ENCODE peak calls at places on chromosomes 3 and 15, in nine cellular contexts. V, U, Y, Z, S, K, A, T and D are unnamed samples.

GRCh38 chr3:112643621-112644236 is 2.8 kb upstream of the CCDC80 start:
- DNase-seq in T (no peak), K (no peak), Y (no peak), A (no peak), S (no peak), Z (no peak), V (no peak), U (no peak), D (no peak)

GRCh38 chr15:28456476-28457395 is 76.0 kb downstream of the GOLGA8G start:
- DNase-seq in T (no peak), Z (no peak), Y (no peak), K (no peak), V (no peak), A (no peak), U (peak), S (no peak), D (no peak)

GRCh38 chr3:78148986-78149717 is 1109.3 kb downstream of the ROBO2 start:
- DNase-seq in U (no peak), Z (no peak), K (no peak), S (no peak), T (no peak), V (no peak), A (no peak), Y (no peak), D (no peak)

GRCh38 chr3:21390856-21391255 is 360.2 kb downstream of the ZNF385D start:
- DNase-seq in Z (no peak), A (no peak), S (no peak), T (no peak), K (no peak), V (no peak), U (no peak), Y (no peak), D (no peak)

GRCh38 chr3:150721285-150722130 is 17.8 kb upstream of the ERICH6 start:
- DNase-seq in Y (peak), U (no peak), A (peak), K (no peak), T (no peak), S (no peak), V (peak), Z (no peak), D (no peak)

GRCh38 chr3:188006726-188007393 is 147.1 kb upstream of the LPP start:
- DNase-seq in Z (no peak), V (no peak), K (no peak), T (no peak), A (no peak), S (no peak), U (peak), Y (no peak), D (no peak)

GRCh38 chr3:171459130-171459941 is 869 bp downstream of the TNIK start:
- DNase-seq in T (peak), K (peak), Z (no peak), U (peak), S (peak), A (peak), V (peak), Y (peak), D (peak)

GRCh38 chr3:175046666-175047065 is 187.5 kb downstream of the NAALADL2 start:
- DNase-seq in S (no peak), K (no peak), T (no peak), Y (no peak), U (no peak), Z (no peak), A (no peak), V (no peak), D (no peak)

GRCh38 chr15:36502509-36502908 is 76.9 kb upstream of the CDIN1 start:
- DNase-seq in V (no peak), K (no peak), T (no peak), U (no peak), S (no peak), Z (no peak), A (no peak), Y (no peak), D (no peak)

GRCh38 chr3:112685435-112685834 is 44.5 kb upstream of the CCDC80 start:
- DNase-seq in A (no peak), V (no peak), Y (no peak), S (no peak), U (no peak), Z (no peak), K (no peak), T (no peak), D (no peak)

GRCh38 chr3:146895026-146895749 is 290.0 kb upstream of the PLSCR5 start:
- DNase-seq in K (no peak), Z (no peak), T (no peak), U (no peak), Y (no peak), A (no peak), V (no peak), S (no peak), D (no peak)

GRCh38 chr3:4413467-4413866 is 53.6 kb downstream of the SUMF1 start:
- DNase-seq in U (no peak), V (no peak), K (no peak), T (no peak), A (no peak), Y (no peak), S (no peak), Z (no peak), D (no peak)

GRCh38 chr15:77032647-77033416 is 37.9 kb downstream of the PSTPIP1 start:
- DNase-seq in A (no peak), K (peak), U (no peak), S (no peak), Z (no peak), V (no peak), T (peak), Y (no peak), D (peak)

GRCh38 chr15:101225658-101226057 is 26.2 kb downstream of the CHSY1 start:
- DNase-seq in Y (no peak), U (no peak), S (no peak), Z (no peak), A (no peak), T (no peak), K (no peak), V (no peak), D (no peak)

GRCh38 chr3:30426319-30426993 is 179.9 kb upstream of the TGFBR2 start:
- DNase-seq in Z (no peak), A (no peak), K (no peak), S (no peak), T (no peak), Y (no peak), V (no peak), U (peak), D (no peak)

GRCh38 chr3:115932807-115933206 is 309.5 kb downstream of the GAP43 start:
- DNase-seq in Y (no peak), A (no peak), U (no peak), T (no peak), Z (no peak), V (no peak), S (no peak), K (no peak), D (no peak)

GRCh38 chr15:52794665-52795463 is 4.7 kb upstream of the ONECUT1 start:
- DNase-seq in Z (no peak), A (no peak), V (no peak), S (no peak), T (no peak), U (no peak), K (no peak), Y (no peak), D (no peak)

GRCh38 chr3:61965770-61966131 is 404.4 kb downstream of the PTPRG start:
- DNase-seq in K (no peak), S (no peak), A (no peak), Y (no peak), Z (no peak), U (no peak), V (no peak), T (no peak), D (no peak)

GRCh38 chr15:58547628-58548307 is 116.0 kb downstream of the LIPC start:
- DNase-seq in V (no peak), U (no peak), T (no peak), K (no peak), Z (no peak), Y (no peak), A (no peak), S (no peak), D (no peak)

GRCh38 chr3:50268703-50269451 is at the start of gene SEMA3B:
- DNase-seq in U (peak), V (no peak), K (no peak), S (no peak), A (peak), T (no peak), Y (no peak), Z (no peak), D (no peak)

GRCh38 chr3:161401389-161401788 is 30.1 kb upstream of the SPTSSB start:
- DNase-seq in Y (no peak), T (no peak), A (no peak), U (no peak), K (no peak), V (no peak), S (no peak), Z (no peak), D (no peak)

GRCh38 chr3:148077318-148077923 is 620.3 kb upstream of the AGTR1 start:
- DNase-seq in T (no peak), K (no peak), V (no peak), Y (no peak), S (no peak), U (no peak), A (no peak), Z (no peak), D (no peak)

GRCh38 chr3:70308760-70309159 is 3.7 kb downstream of the MDFIC2 start:
- DNase-seq in V (no peak), U (no peak), Z (no peak), K (no peak), T (no peak), A (peak), Y (peak), S (no peak), D (no peak)

GRCh38 chr15:45402955-45403892 is 24.9 kb upstream of the GATM start:
- DNase-seq in K (peak), A (peak), V (no peak), U (peak), T (peak), S (peak), Y (peak), Z (no peak), D (peak)

GRCh38 chr3:37243811-37244748 is 69.7 kb upstream of the LRRFIP2 start:
- DNase-seq in A (peak), U (peak), V (no peak), Y (peak), T (peak), S (peak), Z (peak), K (peak), D (peak)

GRCh38 chr15:34584996-34585395 is 1.5 kb upstream of the GOLGA8B start:
- DNase-seq in S (no peak), Y (no peak), T (no peak), U (no peak), V (no peak), Z (no peak), K (no peak), A (no peak), D (no peak)

GRCh38 chr3:96478496-96478895 is 335.9 kb upstream of the EPHA6 start:
- DNase-seq in T (no peak), Y (no peak), V (no peak), A (no peak), U (no peak), S (no peak), Z (no peak), K (no peak), D (no peak)

GRCh38 chr3:153291052-153291689 is 129.1 kb downstream of the RAP2B start:
- DNase-seq in K (no peak), V (no peak), T (no peak), U (no peak), A (no peak), Y (peak), S (no peak), Z (no peak), D (no peak)

GRCh38 chr15:24976932-24977331 is 22.1 kb downstream of the SNRPN start:
- DNase-seq in A (no peak), Z (no peak), V (no peak), S (no peak), T (no peak), K (no peak), U (no peak), Y (no peak), D (no peak)

GRCh38 chr3:151003024-151003771 is 30.7 kb upstream of the CLRN1 start:
- DNase-seq in Y (no peak), S (no peak), U (peak), T (no peak), V (no peak), A (no peak), K (no peak), Z (no peak), D (no peak)

GRCh38 chr15:84982301-84982920 is 755 bp downstream of the PDE8A start:
- DNase-seq in U (peak), S (peak), T (no peak), A (peak), V (no peak), Y (no peak), Z (peak), K (peak), D (peak)

GRCh38 chr15:66720206-66721010 is 18.4 kb downstream of the SMAD6 start:
- DNase-seq in Y (no peak), V (no peak), K (no peak), U (no peak), Z (no peak), A (no peak), T (no peak), S (no peak), D (no peak)

GRCh38 chr15:95141486-95141885 is 910.1 kb downstream of the MCTP2 start:
- DNase-seq in V (no peak), Z (no peak), S (no peak), Y (no peak), T (no peak), U (no peak), A (no peak), K (no peak), D (no peak)

GRCh38 chr3:85142626-85143025 is 183.8 kb downstream of the CADM2 start:
- DNase-seq in Z (no peak), T (no peak), V (no peak), K (no peak), S (no peak), U (no peak), Y (no peak), A (no peak), D (no peak)

GRCh38 chr3:110868106-110868505 is 203.5 kb upstream of the NECTIN3 start:
- DNase-seq in Y (no peak), A (no peak), U (no peak), Z (no peak), T (no peak), K (no peak), V (no peak), S (no peak), D (no peak)